ENCODE peak calls at places on chromosomes 12 and 14, in six cellular contexts. I is cardiac muscle cell, A is colonic mucosa, H is WTC11, X is tibial nerve, R is uterus. M is an unnamed sample.

GRCh38 chr14:31241450-31242114 is 34.0 kb upstream of the HECTD1 start:
- DNase-seq in I (peak), H (no peak), R (no peak), A (peak), X (no peak), M (no peak)

GRCh38 chr12:90908465-90908864 is 46.5 kb downstream of the CCER1 start:
- DNase-seq in X (no peak), H (no peak), A (no peak), R (no peak), I (peak), M (no peak)

GRCh38 chr12:124032265-124032886 is 59.4 kb downstream of the ZNF664 start:
- DNase-seq in H (peak), A (peak), X (no peak), R (peak), I (peak), M (no peak)

GRCh38 chr14:65421201-65421981 is 8.9 kb downstream of the FUT8 start:
- DNase-seq in R (no peak), I (peak), A (no peak), X (no peak), H (no peak), M (no peak)

GRCh38 chr12:109346920-109347319 is 780 bp upstream of the MYO1H start:
- DNase-seq in I (no peak), A (no peak), H (peak), X (no peak), R (no peak), M (no peak)

GRCh38 chr12:80352476-80352875 is 91.6 kb upstream of the PTPRQ start:
- DNase-seq in R (no peak), H (no peak), A (no peak), X (no peak), I (no peak), M (no peak)

GRCh38 chr14:33364536-33364935 is 425.9 kb downstream of the NPAS3 start:
- DNase-seq in A (no peak), R (no peak), I (no peak), X (no peak), H (no peak), M (no peak)

GRCh38 chr12:88935856-88936255 is 355.6 kb upstream of the KITLG start:
- DNase-seq in R (no peak), X (no peak), A (no peak), H (no peak), I (no peak), M (no peak)

GRCh38 chr14:82710257-82710841 is 1176.7 kb upstream of the SEL1L start:
- DNase-seq in X (no peak), H (peak), R (peak), A (peak), I (peak), M (peak)

GRCh38 chr14:92241966-92242365 is 81.0 kb upstream of the SLC24A4 start:
- DNase-seq in H (no peak), I (no peak), R (no peak), X (no peak), A (no peak), M (no peak)

GRCh38 chr14:30385925-30386324 is 173.0 kb upstream of the G2E3 start:
- DNase-seq in H (no peak), A (no peak), R (no peak), X (no peak), I (no peak), M (no peak)

GRCh38 chr12:125773033-125773432 is 707.8 kb downstream of the AACS start:
- DNase-seq in X (no peak), A (no peak), H (peak), R (no peak), I (no peak), M (no peak)

GRCh38 chr14:95361373-95362179 is 41.9 kb upstream of the CLMN start:
- DNase-seq in X (no peak), R (no peak), I (peak), H (peak), A (peak), M (no peak)

GRCh38 chr12:96466939-96467751 is 22.2 kb upstream of the CFAP54 start:
- DNase-seq in R (no peak), I (no peak), A (no peak), X (no peak), H (no peak), M (no peak)

GRCh38 chr14:98203421-98203820 is 1068.6 kb downstream of the BCL11B start:
- DNase-seq in X (no peak), H (no peak), I (no peak), A (no peak), R (no peak), M (no peak)

GRCh38 chr12:64006211-64006610 is 161.7 kb downstream of the SRGAP1 start:
- DNase-seq in A (no peak), I (peak), H (no peak), X (no peak), R (no peak), M (no peak)

GRCh38 chr12:53743277-53744129 is 8.3 kb downstream of the CISTR start:
- DNase-seq in X (no peak), A (peak), R (peak), I (peak), H (peak), M (no peak)

GRCh38 chr12:112308652-112309051 is 73.6 kb downstream of the HECTD4 start:
- DNase-seq in A (no peak), X (no peak), I (no peak), R (no peak), H (no peak), M (no peak)

GRCh38 chr12:40138526-40138925 is 32.6 kb upstream of the SLC2A13 start:
- DNase-seq in I (no peak), A (no peak), H (no peak), X (no peak), R (no peak), M (no peak)

GRCh38 chr12:6570264-6570887 is 2.3 kb upstream of the NOP2 start:
- DNase-seq in X (no peak), A (peak), I (no peak), H (peak), R (peak), M (no peak)

GRCh38 chr14:100438678-100439592 is 115.8 kb downstream of the SLC25A47 start:
- DNase-seq in I (peak), X (no peak), H (no peak), R (peak), A (peak), M (peak)

GRCh38 chr12:17278946-17279345 is 673.0 kb upstream of the LMO3 start:
- DNase-seq in R (no peak), A (no peak), X (no peak), I (no peak), H (no peak), M (no peak)

GRCh38 chr14:76710093-76711010 is 50.9 kb upstream of the VASH1 start:
- DNase-seq in R (no peak), A (peak), I (peak), X (no peak), H (no peak), M (no peak)

GRCh38 chr14:97036096-97036852 is 239.1 kb downstream of the VRK1 start:
- DNase-seq in R (no peak), I (no peak), X (no peak), A (no peak), H (no peak), M (no peak)
- TF ChIP-seq CTCF in R (no peak), I (no peak), X (no peak), A (no peak), H (no peak), M (no peak)

GRCh38 chr12:2535583-2536187 is 259.1 kb upstream of the FKBP4 start:
- DNase-seq in H (no peak), A (no peak), X (no peak), I (no peak), R (no peak), M (no peak)
- TF ChIP-seq CTCF in H (no peak), A (no peak), X (no peak), I (no peak), R (no peak), M (no peak)

DNA sequence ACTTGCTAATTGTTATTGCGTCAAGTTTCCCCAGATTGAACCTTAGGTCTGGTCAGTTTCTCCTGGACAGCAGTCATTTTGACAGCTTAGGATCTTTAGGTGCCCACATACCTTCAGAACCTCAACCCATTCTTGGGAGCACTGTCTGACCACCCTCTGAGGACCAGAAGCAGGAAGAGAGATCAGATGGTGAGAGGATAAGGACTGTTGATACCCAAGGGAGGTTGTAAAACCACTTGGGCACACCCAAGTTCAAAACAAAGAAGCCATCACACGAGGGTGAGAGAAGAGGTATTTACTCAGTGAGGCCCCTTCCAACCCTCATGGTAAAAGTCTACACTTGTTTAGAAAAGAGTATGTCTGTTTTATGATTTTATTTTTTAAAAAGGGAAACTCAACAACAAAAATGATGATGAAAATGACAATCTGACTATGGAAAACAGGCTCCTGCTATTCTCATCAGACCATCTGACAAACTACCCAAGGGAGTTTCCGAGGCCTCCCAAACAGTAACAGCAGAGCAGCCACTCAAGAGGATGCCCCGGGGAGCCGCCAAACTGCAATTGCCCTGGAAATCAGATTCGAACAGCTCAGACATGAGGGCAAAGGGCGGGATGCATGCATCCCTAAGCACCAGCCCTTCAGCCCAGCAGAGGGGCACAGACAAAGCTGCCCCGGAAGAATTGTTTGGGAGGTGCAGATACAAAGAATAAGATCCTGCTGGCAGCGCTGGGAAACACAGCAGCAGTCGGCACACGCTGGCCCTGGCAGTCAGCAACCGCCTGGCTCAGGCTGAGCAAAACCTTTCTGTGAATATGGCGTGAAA is 162.6 kb upstream of the PLEKHG7 start:
- DNase-seq in I (no peak), X (no peak), R (no peak), A (peak), H (peak), M (no peak)
- TF ChIP-seq CTCF in I (no peak), X (no peak), R (no peak), A (no peak), H (no peak), M (no peak)

GRCh38 chr12:69470189-69471094 is at the start of gene FRS2:
- DNase-seq in H (peak), I (peak), R (peak), A (peak), X (peak), M (peak)
- TF ChIP-seq CTCF in H (no peak), I (peak), R (no peak), A (no peak), X (peak), M (no peak)

GRCh38 chr12:60112063-60112462 is 516.2 kb downstream of the SLC16A7 start:
- DNase-seq in R (no peak), H (no peak), I (no peak), X (no peak), A (no peak), M (no peak)

GRCh38 chr12:60100852-60101251 is 505.0 kb downstream of the SLC16A7 start:
- DNase-seq in X (no peak), R (no peak), A (no peak), I (no peak), H (no peak), M (no peak)

GRCh38 chr12:60107992-60108391 is 512.2 kb downstream of the SLC16A7 start:
- DNase-seq in X (no peak), H (no peak), A (no peak), R (no peak), I (no peak), M (no peak)

GRCh38 chr12:60101715-60102114 is 505.9 kb downstream of the SLC16A7 start:
- DNase-seq in H (no peak), X (no peak), I (no peak), R (no peak), A (no peak), M (no peak)

GRCh38 chr12:60106207-60106606 is 510.4 kb downstream of the SLC16A7 start:
- DNase-seq in A (no peak), X (no peak), R (no peak), H (no peak), I (peak), M (no peak)
- TF ChIP-seq CTCF in A (no peak), X (no peak), R (no peak), H (no peak), I (peak), M (no peak)

GRCh38 chr12:131437706-131438210 is 273.1 kb upstream of the SFSWAP start:
- DNase-seq in H (no peak), I (no peak), X (no peak), R (no peak), A (no peak), M (no peak)
- TF ChIP-seq CTCF in H (no peak), I (no peak), X (no peak), R (no peak), A (no peak), M (no peak)

DNA sequence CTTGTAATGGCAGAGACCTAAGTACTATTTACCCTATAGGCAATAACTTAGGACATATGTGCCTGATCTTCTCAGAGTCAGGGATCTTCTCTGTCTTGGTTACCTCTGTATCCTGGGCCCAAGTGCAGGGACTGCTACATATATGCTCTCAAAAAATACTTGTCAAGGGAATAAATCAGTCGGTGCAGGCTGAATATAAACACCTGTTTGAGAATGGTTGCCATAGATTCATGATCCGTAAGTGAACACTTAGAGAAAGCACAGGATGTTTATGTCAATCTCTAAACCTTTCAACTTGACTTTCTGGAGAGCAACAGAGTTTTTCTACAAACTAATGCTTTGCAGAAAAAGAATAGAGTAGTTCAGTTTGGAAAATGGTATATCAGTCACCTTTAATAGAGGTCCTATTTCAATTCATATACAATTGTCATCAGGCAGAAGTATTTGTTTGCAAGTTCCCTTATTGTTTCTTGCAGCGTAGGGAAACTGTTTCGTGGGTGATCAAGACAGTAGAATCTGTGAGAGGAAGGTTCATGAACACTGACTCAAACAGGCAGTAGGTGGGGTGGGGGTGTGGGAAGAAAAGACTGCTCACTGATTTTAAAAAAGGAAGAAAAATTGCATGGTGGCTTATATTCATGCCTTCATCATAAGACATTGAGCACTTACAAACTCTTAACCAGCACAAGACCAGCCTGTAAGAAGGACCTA is 6.0 kb upstream of the UBE2N start:
- DNase-seq in A (no peak), X (no peak), I (no peak), H (no peak), R (no peak), M (no peak)
- TF ChIP-seq CTCF in A (no peak), X (no peak), I (no peak), H (no peak), R (no peak), M (no peak)

DNA sequence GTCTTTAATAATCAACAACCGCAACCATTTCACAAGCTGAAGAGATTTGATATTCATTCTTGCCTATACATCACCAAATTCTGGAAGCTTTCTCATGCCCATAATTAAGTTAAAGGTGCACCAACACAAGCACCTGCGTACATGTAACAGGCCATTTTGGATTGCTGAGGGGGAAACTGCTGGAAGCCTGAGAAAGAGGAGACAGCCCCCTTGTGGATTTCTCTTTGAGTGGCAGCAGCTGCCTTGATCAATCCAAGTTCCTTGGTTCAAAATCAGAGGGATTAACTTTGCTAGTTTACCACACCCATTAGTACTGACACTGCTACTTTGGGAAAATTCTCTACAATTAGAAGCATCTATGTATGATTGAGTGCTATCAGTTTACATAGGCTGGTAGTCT is 321.1 kb downstream of the NOVA1 start:
- DNase-seq in X (no peak), A (no peak), H (peak), I (no peak), R (no peak), M (no peak)
- TF ChIP-seq CTCF in X (no peak), A (no peak), H (no peak), I (no peak), R (no peak), M (no peak)

GRCh38 chr12:128707488-128707887 is 116.3 kb downstream of the SLC15A4 start:
- DNase-seq in H (no peak), R (no peak), I (no peak), A (no peak), X (no peak), M (no peak)
- TF ChIP-seq CTCF in H (no peak), R (no peak), I (no peak), A (no peak), X (no peak), M (no peak)

DNA sequence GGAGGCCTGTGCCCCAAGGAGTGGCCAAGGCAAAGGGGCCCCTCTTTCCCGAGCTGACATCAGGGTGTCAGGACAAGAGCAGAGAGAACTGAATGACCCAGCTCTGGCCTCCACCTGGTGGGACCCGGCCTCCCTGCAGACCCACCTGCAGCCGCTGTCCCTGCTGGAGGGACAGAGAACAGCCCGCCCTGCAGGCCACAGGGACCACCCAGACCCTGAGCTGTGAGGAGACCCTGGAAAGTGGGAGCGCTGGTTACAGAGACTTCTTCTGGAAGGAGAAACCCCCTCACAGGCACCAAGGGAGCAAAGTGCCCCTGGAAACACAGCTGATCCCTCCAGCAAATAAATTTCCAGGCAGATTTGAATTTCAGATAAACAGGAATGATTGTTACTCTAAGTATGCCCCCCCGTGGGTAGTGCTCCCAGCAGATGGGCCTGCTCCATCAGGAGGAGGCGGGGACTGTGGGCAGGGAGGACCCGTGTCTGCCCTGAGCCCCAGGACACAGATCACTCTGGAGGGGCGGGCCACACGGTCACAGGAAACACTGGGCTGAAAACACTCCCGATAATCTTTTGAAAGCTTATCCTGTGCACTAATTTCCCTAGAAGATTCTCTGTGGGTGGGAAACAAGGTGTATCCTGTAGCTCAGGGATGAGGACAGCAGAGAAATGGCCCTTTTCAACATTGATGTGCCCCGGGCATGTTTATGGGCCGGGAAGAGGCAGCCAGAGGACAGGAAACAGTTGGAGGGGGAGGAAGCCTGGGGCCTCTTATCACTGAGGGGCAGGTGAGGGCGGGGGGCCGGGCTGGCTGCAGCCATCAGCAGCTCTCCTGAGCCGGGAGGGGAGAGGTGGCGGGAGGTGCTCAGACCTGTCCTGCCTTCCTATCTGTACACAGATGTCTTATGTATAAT is 276.0 kb downstream of the ADGRD1 start:
- DNase-seq in A (no peak), X (no peak), H (peak), I (no peak), R (peak), M (no peak)
- TF ChIP-seq CTCF in A (no peak), X (no peak), H (no peak), I (no peak), R (no peak), M (no peak)

M was measured in omental fat pad.